ENCODE peak calls at places on chromosomes 3 and 15, in eight cellular contexts. W, D, H, K, L, G, B and Y are unnamed samples.

GRCh38 chr3:117443014-117443413 is 733.4 kb downstream of the TUSC7 start:
- DNase-seq in G (no peak), L (no peak), K (peak; percentile 73), H (no peak), D (no peak), W (no peak), B (no peak), Y (peak; percentile 39)

GRCh38 chr3:193974147-193974546 is 161.8 kb upstream of the HES1 start:
- DNase-seq in G (no peak), H (no peak), W (no peak), B (no peak), D (no peak), L (peak; percentile 64), K (peak; percentile 97), Y (no peak)

GRCh38 chr3:15964605-15965061 is 166.9 kb upstream of the ANKRD28 start:
- DNase-seq in W (peak; percentile 93), H (no peak), L (peak; percentile 40), D (no peak), K (peak; percentile 67), G (peak; percentile 34), B (no peak), Y (peak; percentile 70)

GRCh38 chr3:191329654-191330308 is 545 bp downstream of the UTS2B start:
- DNase-seq in D (peak; percentile 74), H (peak; percentile 77), W (peak; percentile 33), G (no peak), L (no peak), K (peak; percentile 72), B (peak; percentile 30), Y (peak; percentile 49)

GRCh38 chr3:128427872-128428822 is 38.5 kb downstream of the DNAJB8 start:
- DNase-seq in D (no peak), K (no peak), B (no peak), H (peak; percentile 63), G (no peak), L (no peak), W (no peak), Y (no peak)

GRCh38 chr3:113265281-113265680 is 53.9 kb downstream of the BOC start:
- DNase-seq in B (no peak), H (no peak), D (no peak), G (no peak), W (no peak), K (no peak), L (no peak), Y (no peak)

GRCh38 chr3:171532294-171532693 is 72.1 kb upstream of the TNIK start:
- DNase-seq in W (no peak), G (no peak), B (no peak), K (no peak), D (no peak), H (no peak), L (no peak), Y (no peak)

GRCh38 chr3:63945558-63946096 is 33.4 kb upstream of the SCAANT1 start:
- DNase-seq in W (no peak), B (no peak), H (no peak), G (no peak), K (peak; percentile 35), D (no peak), L (no peak), Y (no peak)

GRCh38 chr15:89550427-89550826 is 24.8 kb upstream of the TICRR start:
- DNase-seq in D (no peak), W (no peak), B (no peak), K (no peak), H (no peak), L (no peak), G (no peak), Y (no peak)

GRCh38 chr15:52566889-52567288 is 1.9 kb downstream of the ARPP19 start:
- DNase-seq in B (no peak), H (no peak), W (no peak), D (no peak), K (no peak), G (no peak), L (no peak), Y (no peak)

GRCh38 chr3:192819001-192819569 is 91.7 kb upstream of the FGF12 start:
- DNase-seq in G (no peak), W (no peak), D (no peak), L (no peak), H (no peak), K (peak; percentile 87), B (no peak), Y (peak; percentile 63)

GRCh38 chr3:134330895-134331810 is 43.1 kb downstream of the AMOTL2 start:
- DNase-seq in B (no peak), G (no peak), H (peak; percentile 62), L (peak; percentile 84), W (peak; percentile 62), K (peak; percentile 85), D (no peak), Y (peak; percentile 92)

GRCh38 chr15:77387355-77388105 is 32.4 kb downstream of the PEAK1 start:
- DNase-seq in W (no peak), K (peak; percentile 26), L (no peak), B (no peak), D (no peak), H (no peak), G (no peak), Y (peak; percentile 10)

GRCh38 chr15:33623010-33623409 is 312.2 kb downstream of the RYR3 start:
- DNase-seq in H (peak; percentile 49), B (no peak), L (no peak), G (peak; percentile 65), D (no peak), K (no peak), W (no peak), Y (no peak)

GRCh38 chr3:27712136-27713065 is 9.7 kb downstream of the EOMES start:
- DNase-seq in D (no peak), H (peak; percentile 88), B (peak; percentile 61), G (peak; percentile 86), K (peak; percentile 67), W (peak; percentile 53), L (peak; percentile 8), Y (peak; percentile 75)

GRCh38 chr3:171374661-171375285 is 85.4 kb downstream of the TNIK start:
- DNase-seq in B (no peak), D (no peak), G (no peak), L (peak; percentile 51), K (peak; percentile 97), H (no peak), W (no peak), Y (peak; percentile 30)

GRCh38 chr3:23656821-23657220 is 148.9 kb upstream of the UBE2E1 start:
- DNase-seq in G (no peak), D (no peak), H (no peak), W (no peak), L (no peak), B (no peak), K (no peak), Y (no peak)

GRCh38 chr3:50876947-50877346 is 202.2 kb downstream of the DOCK3 start:
- DNase-seq in B (no peak), H (no peak), W (no peak), G (no peak), K (no peak), L (no peak), D (no peak), Y (no peak)

GRCh38 chr3:8607285-8608040 is 37.1 kb downstream of the SSUH2 start:
- DNase-seq in B (no peak), W (peak; percentile 74), D (no peak), G (no peak), L (no peak), K (peak; percentile 79), H (peak; percentile 60), Y (peak; percentile 23)

GRCh38 chr15:78035861-78036476 is 41.5 kb downstream of the TBC1D2B start:
- DNase-seq in L (no peak), H (no peak), K (no peak), B (no peak), D (no peak), W (no peak), G (no peak), Y (no peak)

GRCh38 chr3:39147711-39148115 is 5.7 kb downstream of the CSRNP1 start:
- DNase-seq in B (no peak), D (no peak), H (peak; percentile 53), K (peak; percentile 48), G (peak; percentile 88), L (no peak), W (no peak), Y (no peak)

GRCh38 chr3:150183619-150184425 is 213.1 kb upstream of the PFN2 start:
- DNase-seq in G (peak; percentile 90), K (peak; percentile 77), B (peak; percentile 76), L (no peak), H (peak; percentile 62), W (peak; percentile 82), D (peak; percentile 69), Y (peak; percentile 78)
- H3K4me3 ChIP-seq in G (peak overlapping the region; percentile 51), K (peak overlapping the region; percentile 41), B (peak overlapping the region; percentile 57), L (peak overlapping the region; percentile 34), H (peak overlapping the region; percentile 31), W (peak overlapping the region; percentile 37), D (peak overlapping the region; percentile 35), Y (peak overlapping the region; percentile 30)

DNA sequence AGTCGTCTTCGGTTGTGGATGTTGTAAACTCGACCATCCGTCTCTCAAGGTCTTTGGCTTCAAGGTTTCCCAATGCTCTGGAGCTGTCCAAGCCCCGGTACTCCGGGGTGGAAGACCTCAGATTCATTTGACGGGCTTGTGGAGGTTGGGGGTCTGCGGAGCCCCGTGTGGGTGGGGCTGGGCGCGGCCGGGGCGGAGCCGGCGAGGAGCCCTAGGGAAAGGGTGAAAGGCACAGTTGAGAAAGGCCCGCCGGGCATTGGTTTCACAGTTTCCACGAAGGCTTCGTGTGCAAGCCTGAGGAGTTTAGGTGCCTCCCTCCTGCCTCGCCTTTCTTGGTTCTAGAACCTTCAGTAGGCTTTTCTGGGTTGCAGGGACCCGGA is 360 bp upstream of the MGA start:
- DNase-seq in G (no peak), H (peak; percentile 81), B (no peak), D (no peak), K (no peak), L (no peak), W (no peak), Y (no peak)
- H3K4me3 ChIP-seq in G (peak overlapping the region; percentile 77), H (peak overlapping the region; percentile 87), B (peak overlapping the region; percentile 68), D (peak overlapping the region; percentile 49), K (peak overlapping the region; percentile 40), L (peak overlapping the region; percentile 55), W (peak overlapping the region; percentile 79), Y (no peak overlapping the region)

GRCh38 chr3:55894605-55895004 is 407.5 kb upstream of the WNT5A start:
- DNase-seq in B (no peak), H (no peak), W (no peak), G (no peak), D (no peak), K (no peak), L (no peak), Y (no peak)

GRCh38 chr3:55888282-55888855 is 401.3 kb upstream of the WNT5A start:
- DNase-seq in K (no peak), D (no peak), B (no peak), H (no peak), L (no peak), W (no peak), G (no peak), Y (no peak)

GRCh38 chr3:55896155-55896554 is 409.0 kb upstream of the WNT5A start:
- DNase-seq in B (no peak), L (no peak), W (no peak), G (no peak), D (no peak), H (no peak), K (no peak), Y (no peak)

GRCh38 chr3:55893045-55893664 is 406.0 kb upstream of the WNT5A start:
- DNase-seq in H (no peak), W (no peak), L (no peak), G (no peak), B (no peak), D (no peak), K (peak; percentile 73), Y (no peak)

GRCh38 chr3:55891106-55891505 is 404.0 kb upstream of the WNT5A start:
- DNase-seq in W (no peak), G (no peak), H (no peak), L (no peak), B (no peak), D (no peak), K (no peak), Y (no peak)
- H3K4me3 ChIP-seq in W (no peak overlapping the region), G (no peak overlapping the region), H (no peak overlapping the region), L (no peak overlapping the region), B (no peak overlapping the region), D (no peak overlapping the region), K (no peak overlapping the region), Y (no peak overlapping the region)

GRCh38 chr3:155391583-155391982 is 98.1 kb upstream of the STRIT1 start:
- DNase-seq in B (no peak), D (peak; percentile 68), K (peak; percentile 89), H (no peak), W (peak; percentile 52), L (peak; percentile 96), G (no peak), Y (peak; percentile 76)
- H3K4me3 ChIP-seq in B (no peak overlapping the region), D (no peak overlapping the region), K (no peak overlapping the region), H (no peak overlapping the region), W (no peak overlapping the region), L (no peak overlapping the region), G (no peak overlapping the region), Y (no peak overlapping the region)